ENCODE peak calls at places on chromosomes 13 and 19, in four cellular contexts. J, Z, N and I are unnamed samples.

GRCh38 chr19:1253514-1254080 is 5.2 kb downstream of the MIDN start:
- DNase-seq in Z (no peak), N (peak), J (no peak), I (no peak)

GRCh38 chr13:23570931-23571330 is 719 bp downstream of the TNFRSF19 start:
- DNase-seq in J (no peak), N (peak), Z (no peak), I (no peak)

GRCh38 chr13:110346661-110347067 is 39.6 kb downstream of the COL4A2 start:
- DNase-seq in N (no peak), Z (no peak), J (no peak), I (no peak)

GRCh38 chr13:102405499-102406079 is 3.7 kb upstream of the FGF14 start:
- DNase-seq in J (peak), Z (no peak), N (no peak), I (no peak)

GRCh38 chr13:30224732-30225131 is 82.6 kb downstream of the KATNAL1 start:
- DNase-seq in Z (no peak), N (no peak), J (no peak), I (no peak)

GRCh38 chr13:96403241-96403640 is 313.3 kb downstream of the HS6ST3 start:
- DNase-seq in N (no peak), J (no peak), Z (no peak), I (no peak)

GRCh38 chr19:3570619-3571018 is 2.1 kb upstream of the HMG20B start:
- DNase-seq in J (no peak), N (peak), Z (no peak), I (no peak)

GRCh38 chr19:18452386-18452785 is 14.5 kb upstream of the ISYNA1 start:
- DNase-seq in N (no peak), Z (no peak), J (no peak), I (no peak)

GRCh38 chr13:49638416-49639072 is 10.2 kb downstream of the ARL11 start:
- DNase-seq in Z (no peak), N (no peak), J (no peak), I (no peak)

GRCh38 chr13:47119568-47120080 is 222.8 kb upstream of the HTR2A start:
- DNase-seq in J (no peak), N (no peak), Z (no peak), I (no peak)

GRCh38 chr19:47239610-47240296 is 8.8 kb upstream of the BBC3 start:
- DNase-seq in J (peak), N (no peak), Z (no peak), I (no peak)

GRCh38 chr13:32594339-32594738 is 8.1 kb downstream of the PDS5B start:
- DNase-seq in J (no peak), N (no peak), Z (no peak), I (no peak)

GRCh38 chr19:5803752-5804515 is 933 bp upstream of the NRTN start:
- DNase-seq in Z (peak), J (peak), N (peak), I (peak)

GRCh38 chr13:23547000-23547590 is 23.1 kb upstream of the TNFRSF19 start:
- DNase-seq in Z (no peak), N (no peak), J (peak), I (no peak)

GRCh38 chr13:67238861-67239260 is 8.7 kb upstream of the PCDH9 start:
- DNase-seq in J (no peak), N (no peak), Z (no peak), I (no peak)

GRCh38 chr13:71320452-71320851 is 546.6 kb downstream of the DACH1 start:
- DNase-seq in Z (no peak), J (peak), N (peak), I (peak)

GRCh38 chr13:43915451-43915850 is 35.7 kb downstream of the LACC1 start:
- DNase-seq in J (no peak), Z (no peak), N (no peak), I (no peak)

GRCh38 chr19:42172261-42172660 is 40.0 kb upstream of the POU2F2 start:
- DNase-seq in Z (no peak), J (no peak), N (no peak), I (no peak)
- TF ChIP-seq ELF4 in Z (no peak), J (no peak), N (no peak), I (no peak)

DNA sequence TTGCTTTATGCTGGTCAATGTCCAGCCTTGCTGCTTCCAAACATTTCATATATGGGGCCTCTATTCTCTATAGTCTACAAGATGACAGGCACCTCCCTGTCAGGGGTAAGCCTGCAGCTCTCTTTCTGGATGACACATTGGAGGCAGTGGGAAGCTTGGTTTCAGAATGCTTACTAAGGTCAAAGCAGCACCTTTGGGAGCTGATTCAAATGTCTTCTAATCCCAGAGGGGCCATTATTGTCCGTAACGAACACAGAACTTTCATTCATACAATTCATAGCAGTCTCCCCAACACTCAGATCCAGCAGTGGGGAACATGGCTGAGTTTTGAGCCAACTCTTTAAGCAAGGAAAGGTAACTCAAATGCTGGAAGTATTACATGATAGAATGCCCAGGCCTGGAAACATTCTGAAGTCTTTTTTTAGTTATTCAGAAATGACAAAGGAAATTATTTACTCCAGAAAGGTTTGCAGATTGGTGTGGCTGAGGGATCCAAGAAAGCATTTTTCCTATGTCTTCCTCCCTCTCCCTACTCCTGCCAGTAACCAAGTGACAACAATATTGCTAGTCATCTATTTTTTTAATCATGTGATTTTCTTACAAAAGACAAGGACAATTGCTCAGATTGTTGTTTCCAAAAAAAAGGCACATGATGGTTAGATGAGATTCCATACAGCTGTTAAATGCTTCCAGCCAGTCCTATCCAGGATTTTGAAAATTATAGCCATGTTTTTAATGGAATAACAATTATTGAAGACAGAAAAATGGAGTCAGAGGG is 118.7 kb downstream of the FOXO1 start:
- DNase-seq in J (no peak), N (no peak), Z (no peak), I (no peak)
- TF ChIP-seq ELF4 in J (no peak), N (no peak), Z (no peak), I (no peak)

DNA sequence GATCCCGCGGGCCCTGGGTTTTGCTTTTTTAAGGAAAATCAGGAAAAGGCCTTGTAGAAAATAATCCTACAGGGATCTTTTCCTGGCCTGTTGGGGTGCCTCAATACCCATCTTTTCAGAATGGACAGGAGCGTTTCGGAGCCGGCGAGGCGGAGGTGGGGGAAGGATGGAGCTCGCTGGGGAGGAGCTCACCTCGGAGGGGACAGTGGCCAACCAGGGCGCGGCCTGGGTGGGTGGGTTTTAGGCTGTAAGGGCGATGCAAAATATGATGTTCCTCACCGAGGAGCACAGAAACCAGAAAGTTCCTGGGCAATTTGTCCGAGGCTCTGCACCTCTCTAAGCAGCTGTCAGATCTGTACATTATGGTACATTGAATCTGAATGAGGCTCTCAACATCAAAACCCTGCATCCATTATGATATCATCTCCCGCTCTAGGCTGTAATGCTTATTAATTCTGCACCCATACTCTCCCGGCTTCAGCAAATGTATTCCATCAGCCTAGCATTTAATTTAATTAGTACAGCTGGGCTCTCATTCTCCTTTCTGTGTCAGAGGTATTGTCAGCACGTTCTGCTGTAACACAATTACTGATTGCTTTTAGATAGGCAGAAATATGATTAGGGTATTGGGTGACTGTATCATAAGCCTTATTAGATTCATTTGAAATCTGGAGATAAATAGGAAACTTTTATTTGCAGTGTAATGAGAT is 90.3 kb upstream of the SOX1 start:
- DNase-seq in J (no peak), N (no peak), Z (no peak), I (no peak)
- TF ChIP-seq ELF4 in J (no peak), N (no peak), Z (no peak), I (no peak)

GRCh38 chr13:76129305-76130040 is 493.3 kb downstream of the LMO7 start:
- DNase-seq in Z (no peak), N (no peak), J (no peak), I (no peak)

DNA sequence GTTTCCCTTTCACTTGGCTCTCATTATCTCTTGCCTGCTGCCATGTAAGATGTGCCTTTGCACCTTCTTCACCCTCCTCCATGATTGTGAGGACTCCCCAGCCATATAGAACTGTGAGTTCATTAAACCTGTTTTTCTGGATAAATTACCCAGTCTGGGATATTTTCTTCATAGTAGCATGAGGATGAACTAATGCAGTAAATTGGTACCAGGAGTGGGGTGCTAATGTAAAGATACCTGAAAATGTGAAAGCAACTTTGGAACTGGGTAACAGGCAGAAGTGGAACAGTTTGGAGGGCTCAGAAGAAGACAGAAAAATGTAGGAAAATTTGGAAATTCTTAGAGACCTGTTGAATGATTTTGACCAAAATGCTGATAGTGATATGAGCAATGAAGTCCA is 487.4 kb downstream of the LMO7 start:
- DNase-seq in N (no peak), J (no peak), Z (no peak), I (no peak)
- TF ChIP-seq ELF4 in N (no peak), J (no peak), Z (no peak), I (no peak)